ENCODE peak calls at places on chromosomes 3 and 15, in ten cellular contexts. S is IMR-90; X is AG08395; T is stimulated activated CD8-positive, alpha-beta memory T cell treated with anti-CD3 and anti-CD28 coated beads, Interleukin-2, amount 100 ng/mL, for 48 hours; W is choroid plexus epithelial cell; B is NCI-H1417 treated with DMSO at 0.1 percent for 48 hours; U is AG09309; H is activated T-helper 1 cell treated with anti-CD3 and anti-CD28 coated beads, Interleukin-12 subunit alpha, Interleukin-12 subunit beta, Interleukin-2, Interleukin-4 antibody, amounts not matched to agents 30 ng/mL and 10 ng/mL and 1 ng/mL, durations not matched to agents 14 hours and 24 hours and 36 hours; E is GM04504; V is stimulated activated CD4-positive, alpha-beta T cell treated with anti-CD3 and anti-CD28 coated beads, Interleukin-2, amount 100 ng/mL, for 24 hours. K is an unnamed sample.

GRCh38 chr15:98476559-98476958 is 171.8 kb upstream of the IGF1R start:
- DNase-seq in S (no peak), X (no peak), T (no peak), W (no peak), B (no peak), U (no peak), H (no peak), E (no peak), V (no peak), K (no peak)

GRCh38 chr15:30827625-30828303 is 76.0 kb upstream of the FAN1 start:
- DNase-seq in S (no peak), X (no peak), T (no peak), W (no peak), B (no peak), U (no peak), H (no peak), E (no peak), V (no peak), K (no peak)

GRCh38 chr15:80618666-80619481 is 76.2 kb upstream of the ABHD17C start:
- DNase-seq in S (peak), X (peak), T (no peak), W (no peak), B (no peak), U (no peak), H (no peak), E (no peak), V (no peak), K (no peak)

GRCh38 chr15:68983821-68984517 is 30.5 kb upstream of the NOX5 start:
- DNase-seq in S (peak), X (no peak), T (no peak), W (peak), B (no peak), U (no peak), H (no peak), E (no peak), V (no peak), K (no peak)

GRCh38 chr3:169668957-169669681 is 5.6 kb upstream of the MECOM start:
- DNase-seq in S (peak), X (peak), T (no peak), W (peak), B (peak), U (no peak), H (no peak), E (no peak), V (peak), K (peak)

GRCh38 chr15:90902656-90902995 is 476 bp upstream of the MAN2A2 start:
- DNase-seq in S (no peak), X (no peak), T (no peak), W (no peak), B (no peak), U (peak), H (no peak), E (no peak), V (no peak), K (no peak)

GRCh38 chr3:103794656-103795055 is 1359.8 kb downstream of the ZPLD1 start:
- DNase-seq in S (no peak), X (no peak), T (no peak), W (no peak), B (no peak), U (no peak), H (no peak), E (no peak), V (no peak), K (no peak)

GRCh38 chr15:95922431-95922830 is 408.1 kb upstream of the NR2F2 start:
- DNase-seq in S (no peak), X (no peak), T (no peak), W (no peak), B (no peak), U (no peak), H (no peak), E (no peak), V (no peak), K (no peak)

GRCh38 chr3:179961081-179962078 is 75.4 kb downstream of the PEX5L start:
- DNase-seq in S (no peak), X (no peak), T (no peak), W (no peak), B (no peak), U (no peak), H (no peak), E (no peak), V (no peak), K (no peak)

GRCh38 chr3:187112934-187113793 is 26.1 kb downstream of the RPL39L start:
- DNase-seq in S (peak), X (peak), T (no peak), W (peak), B (no peak), U (no peak), H (no peak), E (peak), V (no peak), K (no peak)

GRCh38 chr3:104873331-104873730 is 493.4 kb upstream of the ALCAM start:
- DNase-seq in S (peak), X (peak), T (no peak), W (peak), B (no peak), U (no peak), H (no peak), E (no peak), V (no peak), K (no peak)

GRCh38 chr15:34018021-34018645 is 20.9 kb downstream of the AVEN start:
- DNase-seq in S (no peak), X (no peak), T (no peak), W (no peak), B (no peak), U (no peak), H (peak), E (no peak), V (no peak), K (no peak)

GRCh38 chr15:31245135-31245689 is 81.4 kb upstream of the KLF13 start:
- DNase-seq in S (no peak), X (no peak), T (no peak), W (no peak), B (no peak), U (no peak), H (no peak), E (no peak), V (no peak), K (no peak)